ENCODE peak calls at places on chromosomes 5 and 9, in five cellular contexts. J, E, I, Z and Y are unnamed samples.

GRCh38 chr5:78242001-78242400 is 52.5 kb downstream of the AP3B1 start:
- DNase-seq in J (no peak), E (no peak), I (no peak), Z (no peak), Y (no peak)

GRCh38 chr5:100667021-100667671 is 132.0 kb downstream of the FAM174A start:
- DNase-seq in J (no peak), E (no peak), I (peak; percentile 71), Z (no peak), Y (no peak)

GRCh38 chr5:157387683-157388093 is 72.3 kb upstream of the NIPAL4 start:
- DNase-seq in J (peak; percentile 76), E (no peak), I (no peak), Z (peak; percentile 88), Y (no peak)

GRCh38 chr5:171121638-171122037 is 187.4 kb upstream of the TLX3 start:
- DNase-seq in J (no peak), E (no peak), I (no peak), Z (no peak), Y (no peak)

GRCh38 chr5:119706049-119706448 is 76.7 kb downstream of the FAM170A start:
- DNase-seq in J (no peak), E (no peak), I (no peak), Z (no peak), Y (no peak)

GRCh38 chr5:5886812-5887486 is 464.5 kb downstream of the ICE1 start:
- DNase-seq in J (no peak), E (no peak), I (no peak), Z (no peak), Y (no peak)

GRCh38 chr5:35803221-35803651 is 53.5 kb upstream of the IL7R start:
- DNase-seq in J (peak; percentile 57), E (no peak), I (no peak), Z (no peak), Y (no peak)

GRCh38 chr9:90778746-90779145 is 22.9 kb upstream of the SYK start:
- DNase-seq in J (no peak), E (no peak), I (no peak), Z (no peak), Y (no peak)

GRCh38 chr5:85656050-85656449 is 961.7 kb upstream of the COX7C start:
- DNase-seq in J (no peak), E (no peak), I (no peak), Z (no peak), Y (no peak)

GRCh38 chr9:76366275-76366674 is 28.0 kb downstream of the RFK start:
- DNase-seq in J (no peak), E (no peak), I (no peak), Z (no peak), Y (no peak)

GRCh38 chr5:128349044-128349629 is 188.9 kb downstream of the FBN2 start:
- DNase-seq in J (no peak), E (no peak), I (no peak), Z (no peak), Y (peak; percentile 2)

GRCh38 chr5:100731768-100732167 is 171.3 kb downstream of the ST8SIA4 start:
- DNase-seq in J (no peak), E (no peak), I (no peak), Z (no peak), Y (no peak)

GRCh38 chr5:15003511-15003920 is 131.9 kb upstream of the ANKH start:
- DNase-seq in J (peak; percentile 86), E (no peak), I (no peak), Z (peak; percentile 81), Y (peak; percentile 60)

GRCh38 chr9:128203842-128204551 is 818 bp downstream of the DNM1 start:
- DNase-seq in J (no peak), E (no peak), I (no peak), Z (no peak), Y (no peak)

GRCh38 chr9:107935931-107936330 is 446.4 kb upstream of the KLF4 start:
- DNase-seq in J (no peak), E (no peak), I (no peak), Z (no peak), Y (no peak)

GRCh38 chr5:150599917-150600511 is 40.4 kb upstream of the SYNPO start:
- DNase-seq in J (no peak), E (peak; percentile 94), I (no peak), Z (peak; percentile 94), Y (no peak)

GRCh38 chr5:138743506-138743905 is 9.7 kb upstream of the CTNNA1 start:
- DNase-seq in J (no peak), E (no peak), I (no peak), Z (no peak), Y (no peak)

GRCh38 chr9:607417-607816 is 234.1 kb upstream of the DMRT1 start:
- DNase-seq in J (no peak), E (no peak), I (no peak), Z (no peak), Y (no peak)

GRCh38 chr5:125655156-125655555 is 768.1 kb upstream of the GRAMD2B start:
- DNase-seq in J (peak; percentile 32), E (no peak), I (no peak), Z (no peak), Y (no peak)

GRCh38 chr5:40278881-40279280 is 400.8 kb upstream of the PTGER4 start:
- DNase-seq in J (no peak), E (no peak), I (no peak), Z (no peak), Y (no peak)

GRCh38 chr9:36858805-36859375 is 175.2 kb downstream of the PAX5 start:
- DNase-seq in J (no peak), E (no peak), I (no peak), Z (no peak), Y (no peak)

GRCh38 chr9:122392714-122393113 is 21.9 kb downstream of the PTGS1 start:
- DNase-seq in J (no peak), E (no peak), I (no peak), Z (no peak), Y (no peak)

GRCh38 chr9:136018257-136019031 is 57.3 kb upstream of the UBAC1 start:
- DNase-seq in J (no peak), E (no peak), I (peak; percentile 40), Z (peak; percentile 61), Y (no peak)

GRCh38 chr5:172820046-172820767 is 13.8 kb upstream of the ERGIC1 start:
- DNase-seq in J (peak; percentile 40), E (peak; percentile 83), I (no peak), Z (no peak), Y (no peak)

GRCh38 chr5:174503461-174504265 is 220.7 kb upstream of the MSX2 start:
- DNase-seq in J (peak; percentile 94), E (no peak), I (no peak), Z (no peak), Y (peak; percentile 84)

GRCh38 chr9:126327016-126327749 is 554 bp downstream of the MVB12B start:
- DNase-seq in J (no peak), E (no peak), I (no peak), Z (no peak), Y (no peak)

GRCh38 chr5:123455640-123456039 is 32.4 kb upstream of the CEP120 start:
- DNase-seq in J (no peak), E (no peak), I (no peak), Z (no peak), Y (no peak)

GRCh38 chr5:33049298-33049697 is 338.2 kb downstream of the NPR3 start:
- DNase-seq in J (no peak), E (no peak), I (no peak), Z (no peak), Y (no peak)

GRCh38 chr9:16371306-16371705 is 499.2 kb downstream of the BNC2 start:
- DNase-seq in J (no peak), E (no peak), I (no peak), Z (no peak), Y (no peak)

GRCh38 chr5:167802755-167803431 is 488.6 kb upstream of the WWC1 start:
- DNase-seq in J (no peak), E (no peak), I (no peak), Z (no peak), Y (no peak)

GRCh38 chr9:134066546-134066922 is 1.3 kb downstream of the BRD3 start:
- DNase-seq in J (no peak), E (no peak), I (no peak), Z (peak; percentile 58), Y (no peak)

GRCh38 chr9:5838884-5839571 is 6.1 kb upstream of the ERMP1 start:
- DNase-seq in J (no peak), E (no peak), I (no peak), Z (no peak), Y (no peak)

GRCh38 chr5:141199359-141200235 is at the start of gene PCDHB11:
- DNase-seq in J (no peak), E (no peak), I (no peak), Z (no peak), Y (no peak)

GRCh38 chr9:105457560-105458294 is 9.9 kb downstream of the FSD1L start:
- DNase-seq in J (no peak), E (no peak), I (no peak), Z (no peak), Y (no peak)